ENCODE peak calls at places on chromosomes 11 and 22, in six cellular contexts. One of them, this sample, is unnamed.

GRCh38 chr11:28666632-28667031 is 558.4 kb downstream of the METTL15 start:
- DNase-seq in mesothelial cell of epicardium: no peak
- DNase-seq in choroid plexus epithelial cell: peak
- DNase-seq in GM10248: no peak
- DNase-seq in astrocyte: no peak
- DNase-seq in body of pancreas: no peak
- DNase-seq in this sample: no peak

GRCh38 chr11:17790453-17790852 is 55.9 kb downstream of the KCNC1 start:
- DNase-seq in mesothelial cell of epicardium: no peak
- DNase-seq in GM10248: no peak
- DNase-seq in astrocyte: peak
- DNase-seq in body of pancreas: no peak
- DNase-seq in choroid plexus epithelial cell: peak
- DNase-seq in this sample: no peak

GRCh38 chr22:26536056-26536761 is 23.9 kb upstream of the TFIP11 start:
- DNase-seq in body of pancreas: peak
- DNase-seq in choroid plexus epithelial cell: no peak
- DNase-seq in mesothelial cell of epicardium: no peak
- DNase-seq in astrocyte: no peak
- DNase-seq in GM10248: no peak
- DNase-seq in this sample: no peak

GRCh38 chr11:32136654-32137053 is 45.8 kb downstream of the RCN1 start:
- DNase-seq in body of pancreas: no peak
- DNase-seq in GM10248: no peak
- DNase-seq in choroid plexus epithelial cell: no peak
- DNase-seq in mesothelial cell of epicardium: no peak
- DNase-seq in astrocyte: no peak
- DNase-seq in this sample: no peak

GRCh38 chr11:122776546-122776945 is 61.8 kb upstream of the CRTAM start:
- DNase-seq in GM10248: no peak
- DNase-seq in body of pancreas: no peak
- DNase-seq in choroid plexus epithelial cell: no peak
- DNase-seq in mesothelial cell of epicardium: no peak
- DNase-seq in astrocyte: no peak
- DNase-seq in this sample: no peak

GRCh38 chr11:15929371-15929801 is 427.0 kb downstream of the SOX6 start:
- DNase-seq in astrocyte: no peak
- DNase-seq in mesothelial cell of epicardium: no peak
- DNase-seq in GM10248: no peak
- DNase-seq in body of pancreas: no peak
- DNase-seq in choroid plexus epithelial cell: no peak
- DNase-seq in this sample: no peak

GRCh38 chr22:29700949-29701927 is 18.6 kb upstream of the CABP7 start:
- DNase-seq in GM10248: no peak
- DNase-seq in choroid plexus epithelial cell: peak
- DNase-seq in body of pancreas: peak
- DNase-seq in mesothelial cell of epicardium: no peak
- DNase-seq in astrocyte: peak
- DNase-seq in this sample: no peak

GRCh38 chr22:44932493-44932892 is 77.3 kb downstream of the PHF21B start:
- DNase-seq in body of pancreas: no peak
- DNase-seq in mesothelial cell of epicardium: no peak
- DNase-seq in GM10248: no peak
- DNase-seq in choroid plexus epithelial cell: no peak
- DNase-seq in astrocyte: no peak
- DNase-seq in this sample: no peak

GRCh38 chr11:95279921-95280861 is 49.2 kb upstream of the SESN3 start:
- DNase-seq in choroid plexus epithelial cell: peak
- DNase-seq in GM10248: peak
- DNase-seq in mesothelial cell of epicardium: no peak
- DNase-seq in body of pancreas: peak
- DNase-seq in astrocyte: peak
- DNase-seq in this sample: no peak

GRCh38 chr11:111938687-111939160 is 1.6 kb downstream of the DIXDC1 start:
- DNase-seq in GM10248: peak
- DNase-seq in body of pancreas: no peak
- DNase-seq in astrocyte: peak
- DNase-seq in choroid plexus epithelial cell: peak
- DNase-seq in mesothelial cell of epicardium: no peak
- DNase-seq in this sample: no peak
- TF ChIP-seq CTCF in GM10248: no peak
- TF ChIP-seq CTCF in body of pancreas: no peak
- TF ChIP-seq CTCF in astrocyte: no peak
- TF ChIP-seq CTCF in choroid plexus epithelial cell: no peak
- TF ChIP-seq CTCF in mesothelial cell of epicardium: no peak
- TF ChIP-seq CTCF in this sample: no peak

GRCh38 chr11:126311464-126312291 is 7.8 kb downstream of the DCPS start:
- DNase-seq in astrocyte: no peak
- DNase-seq in body of pancreas: no peak
- DNase-seq in mesothelial cell of epicardium: no peak
- DNase-seq in choroid plexus epithelial cell: no peak
- DNase-seq in GM10248: no peak
- DNase-seq in this sample: no peak
- TF ChIP-seq CTCF in astrocyte: no peak
- TF ChIP-seq CTCF in body of pancreas: no peak
- TF ChIP-seq CTCF in mesothelial cell of epicardium: no peak
- TF ChIP-seq CTCF in choroid plexus epithelial cell: no peak
- TF ChIP-seq CTCF in GM10248: no peak
- TF ChIP-seq CTCF in this sample: no peak

DNA sequence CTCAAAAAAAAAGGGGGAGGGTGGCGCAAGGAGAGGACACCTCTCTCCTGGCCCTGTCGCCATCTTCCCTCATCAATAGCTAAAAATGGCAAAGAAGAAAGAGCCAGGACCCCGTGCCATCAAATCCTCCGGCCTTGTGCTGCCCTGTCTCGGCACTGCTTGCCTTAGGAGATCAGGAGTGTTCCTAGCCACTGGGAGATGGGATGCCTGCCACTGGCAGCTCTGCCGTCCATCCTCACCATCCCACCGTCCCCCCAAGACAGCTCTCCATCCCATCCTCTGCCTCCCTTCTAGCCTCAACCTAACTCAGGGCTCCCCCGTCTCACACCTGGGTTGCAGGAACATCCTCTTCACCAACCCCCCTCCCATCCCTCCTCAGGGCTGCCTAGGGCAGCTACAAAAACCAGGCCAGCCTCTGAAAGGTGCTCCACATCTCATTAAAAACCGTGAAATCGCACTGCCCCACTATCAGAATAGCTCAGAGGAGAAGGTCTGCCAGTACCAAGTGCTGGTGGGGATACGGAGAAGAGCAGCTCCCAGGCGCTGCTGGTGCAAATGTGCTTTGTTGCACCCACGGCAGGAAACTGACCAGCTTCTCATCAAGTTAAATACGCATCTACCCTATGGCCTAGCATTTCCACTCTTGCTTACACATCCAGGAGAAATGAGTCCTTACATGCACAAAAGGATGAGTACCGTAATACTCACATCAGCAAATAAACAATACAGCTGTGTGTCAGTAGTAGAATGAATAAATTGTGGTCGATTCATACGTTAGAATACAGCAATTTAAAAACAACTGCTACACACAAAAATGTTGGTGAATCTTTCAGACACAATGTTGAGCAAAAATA is 31.7 kb upstream of the GCAT start:
- DNase-seq in mesothelial cell of epicardium: no peak
- DNase-seq in body of pancreas: no peak
- DNase-seq in choroid plexus epithelial cell: peak
- DNase-seq in astrocyte: peak
- DNase-seq in GM10248: no peak
- DNase-seq in this sample: no peak
- TF ChIP-seq CTCF in mesothelial cell of epicardium: no peak
- TF ChIP-seq CTCF in body of pancreas: no peak
- TF ChIP-seq CTCF in choroid plexus epithelial cell: no peak
- TF ChIP-seq CTCF in astrocyte: no peak
- TF ChIP-seq CTCF in GM10248: no peak
- TF ChIP-seq CTCF in this sample: no peak

DNA sequence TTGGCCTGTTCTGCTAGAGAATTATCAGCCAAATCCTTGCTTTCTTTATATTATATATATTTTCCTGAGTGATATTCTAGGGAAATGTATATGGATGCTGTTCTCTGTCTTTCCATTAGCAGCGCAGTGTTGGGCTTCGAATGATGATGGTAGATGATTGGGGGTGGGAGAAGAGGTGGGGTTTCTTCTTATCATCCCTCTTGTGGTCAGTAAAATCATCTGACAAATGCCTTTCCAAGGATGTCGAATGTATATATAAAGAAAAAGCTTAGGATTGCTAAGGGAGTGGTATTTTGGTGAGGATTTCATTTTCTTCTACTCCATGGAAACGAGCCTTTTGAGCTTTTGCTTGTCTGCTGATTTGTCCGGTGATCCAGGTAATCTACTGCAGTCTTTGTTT is 48.9 kb downstream of the ARHGEF12 start:
- DNase-seq in body of pancreas: no peak
- DNase-seq in astrocyte: peak
- DNase-seq in GM10248: no peak
- DNase-seq in choroid plexus epithelial cell: peak
- DNase-seq in mesothelial cell of epicardium: no peak
- DNase-seq in this sample: no peak
- TF ChIP-seq CTCF in body of pancreas: no peak
- TF ChIP-seq CTCF in astrocyte: no peak
- TF ChIP-seq CTCF in GM10248: no peak
- TF ChIP-seq CTCF in choroid plexus epithelial cell: no peak
- TF ChIP-seq CTCF in mesothelial cell of epicardium: no peak
- TF ChIP-seq CTCF in this sample: no peak

DNA sequence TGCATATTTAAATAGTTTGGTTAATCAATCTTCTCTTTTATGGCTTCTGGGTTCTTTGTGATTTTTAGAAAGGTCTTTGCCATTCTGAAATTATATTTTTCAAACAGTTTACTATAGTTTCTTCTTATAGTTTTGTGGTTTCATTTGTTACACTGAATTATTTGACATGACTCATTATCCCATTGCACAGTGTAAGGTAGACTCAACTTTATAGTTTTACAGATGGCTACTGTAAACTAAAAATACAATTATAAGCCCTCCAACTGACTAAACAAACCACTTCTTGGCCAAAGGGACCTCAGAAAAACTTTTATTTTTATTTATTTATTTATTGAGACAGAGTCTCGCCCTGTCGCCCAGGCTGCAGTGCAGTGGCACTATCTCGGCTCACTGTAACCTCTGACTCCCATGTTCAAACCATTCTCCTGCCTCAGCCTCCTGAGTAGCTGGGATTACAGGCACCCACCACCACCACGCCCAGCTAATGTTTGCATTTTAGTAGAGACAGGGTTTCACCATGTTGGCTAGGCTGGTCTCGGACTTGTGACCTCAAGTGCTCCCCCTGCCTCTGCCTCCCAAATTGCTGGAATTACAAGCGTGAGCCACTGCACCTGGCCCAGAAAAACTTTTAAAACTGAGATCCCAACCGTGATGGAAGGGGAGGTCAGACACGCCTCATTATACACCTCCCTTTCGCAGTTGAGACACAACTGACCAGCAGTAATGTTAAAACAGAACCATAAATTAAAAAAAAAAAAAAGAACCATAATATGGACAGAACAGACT is 14.1 kb upstream of the RAC2 start:
- DNase-seq in choroid plexus epithelial cell: no peak
- DNase-seq in mesothelial cell of epicardium: no peak
- DNase-seq in body of pancreas: no peak
- DNase-seq in astrocyte: no peak
- DNase-seq in GM10248: no peak
- DNase-seq in this sample: no peak
- TF ChIP-seq CTCF in choroid plexus epithelial cell: no peak
- TF ChIP-seq CTCF in mesothelial cell of epicardium: no peak
- TF ChIP-seq CTCF in body of pancreas: no peak
- TF ChIP-seq CTCF in astrocyte: no peak
- TF ChIP-seq CTCF in GM10248: no peak
- TF ChIP-seq CTCF in this sample: no peak

GRCh38 chr11:43515090-43515489 is 156.4 kb downstream of the TTC17 start:
- DNase-seq in body of pancreas: no peak
- DNase-seq in GM10248: no peak
- DNase-seq in mesothelial cell of epicardium: no peak
- DNase-seq in choroid plexus epithelial cell: no peak
- DNase-seq in astrocyte: no peak
- DNase-seq in this sample: no peak
- TF ChIP-seq CTCF in body of pancreas: no peak
- TF ChIP-seq CTCF in GM10248: peak
- TF ChIP-seq CTCF in mesothelial cell of epicardium: no peak
- TF ChIP-seq CTCF in choroid plexus epithelial cell: peak
- TF ChIP-seq CTCF in astrocyte: no peak
- TF ChIP-seq CTCF in this sample: peak

DNA sequence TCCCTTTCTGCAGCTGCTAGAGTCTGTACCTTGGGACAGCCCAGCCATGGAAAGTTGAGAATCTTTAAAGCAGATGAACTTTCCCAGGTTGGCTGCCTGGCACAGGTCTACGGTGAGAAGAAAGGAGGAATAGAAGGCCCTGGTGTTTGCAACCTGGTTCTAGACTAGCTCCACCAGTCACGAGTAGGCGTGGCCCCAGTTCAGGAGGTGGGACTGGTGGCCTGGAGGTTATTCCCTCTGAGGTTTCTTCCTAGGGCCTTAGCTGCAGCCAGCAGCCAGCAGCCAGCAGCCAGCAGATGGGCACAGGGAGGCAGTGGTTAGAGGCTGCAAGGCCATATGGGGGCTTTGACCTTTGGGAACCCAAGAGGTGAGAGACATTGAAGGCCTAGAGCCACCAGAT is 40.9 kb downstream of the PRDM11 start:
- DNase-seq in choroid plexus epithelial cell: no peak
- DNase-seq in GM10248: no peak
- DNase-seq in body of pancreas: no peak
- DNase-seq in astrocyte: no peak
- DNase-seq in mesothelial cell of epicardium: no peak
- DNase-seq in this sample: no peak
- TF ChIP-seq CTCF in choroid plexus epithelial cell: no peak
- TF ChIP-seq CTCF in GM10248: no peak
- TF ChIP-seq CTCF in body of pancreas: no peak
- TF ChIP-seq CTCF in astrocyte: no peak
- TF ChIP-seq CTCF in mesothelial cell of epicardium: no peak
- TF ChIP-seq CTCF in this sample: no peak

GRCh38 chr11:6418958-6419611 is at the start of gene APBB1:
- DNase-seq in astrocyte: peak
- DNase-seq in GM10248: peak
- DNase-seq in mesothelial cell of epicardium: peak
- DNase-seq in body of pancreas: peak
- DNase-seq in choroid plexus epithelial cell: peak
- DNase-seq in this sample: peak
- TF ChIP-seq CTCF in astrocyte: no peak
- TF ChIP-seq CTCF in GM10248: no peak
- TF ChIP-seq CTCF in mesothelial cell of epicardium: no peak
- TF ChIP-seq CTCF in body of pancreas: no peak
- TF ChIP-seq CTCF in choroid plexus epithelial cell: peak
- TF ChIP-seq CTCF in this sample: no peak